ENCODE peak calls at places on chromosomes 3 and 15, in nine cellular contexts. I, U, G, H, S, A, M, V and N are unnamed samples.

GRCh38 chr15:81921163-81921562 is 124.7 kb downstream of the MEX3B start:
- DNase-seq in I (no peak), U (no peak), G (no peak), H (no peak), S (no peak), A (no peak), M (no peak), V (no peak), N (no peak)

GRCh38 chr3:165075695-165076094 is 2.6 kb downstream of the SI start:
- DNase-seq in I (no peak), U (no peak), G (no peak), H (no peak), S (no peak), A (no peak), M (no peak), V (no peak), N (no peak)

GRCh38 chr15:90232196-90232595 is 1.5 kb downstream of the CIB1 start:
- DNase-seq in I (no peak), U (peak; percentile 28), G (no peak), H (no peak), S (no peak), A (peak; percentile 18), M (no peak), V (no peak), N (no peak)

GRCh38 chr3:127899769-127900168 is 15.3 kb upstream of the KBTBD12 start:
- DNase-seq in I (no peak), U (no peak), G (no peak), H (no peak), S (no peak), A (no peak), M (no peak), V (no peak), N (no peak)

GRCh38 chr3:197854596-197855343 is 63.7 kb downstream of the LRCH3 start:
- DNase-seq in I (no peak), U (no peak), G (no peak), H (no peak), S (peak; percentile 86), A (no peak), M (no peak), V (no peak), N (peak; percentile 37)

GRCh38 chr3:14806641-14807263 is 12.0 kb upstream of the FGD5 start:
- DNase-seq in I (no peak), U (no peak), G (no peak), H (peak; percentile 46), S (no peak), A (peak; percentile 10), M (no peak), V (no peak), N (no peak)

GRCh38 chr3:42702066-42702951 is at the start of gene HHATL:
- DNase-seq in I (no peak), U (no peak), G (peak; percentile 58), H (no peak), S (no peak), A (no peak), M (no peak), V (no peak), N (no peak)

GRCh38 chr15:58307313-58307961 is 124.4 kb upstream of the LIPC start:
- DNase-seq in I (no peak), U (no peak), G (no peak), H (no peak), S (no peak), A (no peak), M (no peak), V (no peak), N (no peak)

GRCh38 chr15:75431250-75431649 is 20.2 kb downstream of the SIN3A start:
- DNase-seq in I (no peak), U (no peak), G (no peak), H (no peak), S (no peak), A (no peak), M (no peak), V (no peak), N (no peak)

GRCh38 chr3:118029049-118029448 is 1005.6 kb downstream of the IGSF11 start:
- DNase-seq in I (no peak), U (no peak), G (no peak), H (no peak), S (no peak), A (no peak), M (no peak), V (no peak), N (no peak)

GRCh38 chr3:23671901-23672589 is 133.7 kb upstream of the UBE2E1 start:
- DNase-seq in I (peak; percentile 43), U (no peak), G (no peak), H (no peak), S (no peak), A (no peak), M (no peak), V (no peak), N (no peak)

GRCh38 chr3:142489572-142490323 is 41.9 kb upstream of the XRN1 start:
- DNase-seq in I (no peak), U (no peak), G (no peak), H (no peak), S (no peak), A (no peak), M (no peak), V (no peak), N (peak; percentile 15)

GRCh38 chr3:102529452-102529851 is 94.6 kb downstream of the ZPLD1 start:
- DNase-seq in I (no peak), U (no peak), G (no peak), H (no peak), S (no peak), A (no peak), M (no peak), V (peak; percentile 3), N (no peak)

GRCh38 chr15:95247068-95247984 is 1016.0 kb downstream of the MCTP2 start:
- DNase-seq in I (no peak), U (no peak), G (no peak), H (no peak), S (peak; percentile 91), A (no peak), M (no peak), V (no peak), N (peak; percentile 90)

GRCh38 chr15:67746022-67746421 is 79.3 kb upstream of the SKOR1 start:
- DNase-seq in I (no peak), U (no peak), G (no peak), H (peak; percentile 86), S (no peak), A (no peak), M (no peak), V (no peak), N (no peak)

GRCh38 chr3:62174116-62174515 is 199.2 kb downstream of the FEZF2 start:
- DNase-seq in I (no peak), U (no peak), G (no peak), H (no peak), S (no peak), A (no peak), M (no peak), V (no peak), N (no peak)

GRCh38 chr3:176430244-176430893 is 766.9 kb downstream of the TBL1XR1 start:
- DNase-seq in I (no peak), U (peak; percentile 23), G (no peak), H (peak; percentile 22), S (no peak), A (no peak), M (no peak), V (peak; percentile 84), N (peak; percentile 6)

GRCh38 chr15:65201918-65202317 is 9.4 kb downstream of the CILP start:
- DNase-seq in I (no peak), U (no peak), G (no peak), H (no peak), S (no peak), A (no peak), M (no peak), V (no peak), N (no peak)

GRCh38 chr3:79517766-79518413 is 249.9 kb downstream of the ROBO1 start:
- DNase-seq in I (no peak), U (no peak), G (no peak), H (peak; percentile 28), S (no peak), A (no peak), M (no peak), V (peak; percentile 18), N (peak; percentile 1)

GRCh38 chr15:56160966-56161365 is 82.7 kb downstream of the RFX7 start:
- DNase-seq in I (no peak), U (no peak), G (no peak), H (no peak), S (no peak), A (no peak), M (no peak), V (no peak), N (no peak)

GRCh38 chr3:16124636-16125035 is 49.8 kb upstream of the GALNT15 start:
- DNase-seq in I (no peak), U (no peak), G (no peak), H (no peak), S (peak; percentile 50), A (no peak), M (no peak), V (no peak), N (peak; percentile 42)

GRCh38 chr3:160009525-160009924 is 20.9 kb downstream of the IL12A start:
- DNase-seq in I (no peak), U (no peak), G (no peak), H (no peak), S (no peak), A (no peak), M (no peak), V (no peak), N (no peak)

GRCh38 chr3:171950373-171950772 is 89.0 kb upstream of the FNDC3B start:
- DNase-seq in I (no peak), U (no peak), G (no peak), H (no peak), S (no peak), A (no peak), M (no peak), V (no peak), N (peak; percentile 38)

GRCh38 chr3:20043398-20043797 is 3.2 kb downstream of the KAT2B start:
- DNase-seq in I (peak; percentile 96), U (no peak), G (peak; percentile 26), H (peak; percentile 47), S (peak; percentile 47), A (peak; percentile 55), M (peak; percentile 44), V (no peak), N (peak; percentile 47)

GRCh38 chr15:91867581-91868026 is 14.1 kb downstream of the SLCO3A1 start:
- DNase-seq in I (peak; percentile 92), U (no peak), G (peak; percentile 38), H (no peak), S (no peak), A (no peak), M (no peak), V (no peak), N (peak; percentile 99)

GRCh38 chr3:52289747-52290595 is 2.3 kb downstream of the GLYCTK start:
- DNase-seq in I (peak; percentile 86), U (no peak), G (no peak), H (no peak), S (no peak), A (no peak), M (no peak), V (no peak), N (no peak)

GRCh38 chr3:101724329-101725191 is at the start of gene CEP97:
- DNase-seq in I (peak; percentile 91), U (peak; percentile 79), G (peak; percentile 93), H (peak; percentile 98), S (peak; percentile 85), A (peak; percentile 93), M (peak; percentile 76), V (peak; percentile 98), N (peak; percentile 96)

GRCh38 chr3:94032187-94032586 is 3.8 kb upstream of the STX19 start:
- DNase-seq in I (no peak), U (no peak), G (no peak), H (no peak), S (no peak), A (no peak), M (no peak), V (no peak), N (no peak)

GRCh38 chr3:45555666-45556065 is 38.9 kb upstream of the LIMD1 start:
- DNase-seq in I (no peak), U (no peak), G (no peak), H (no peak), S (no peak), A (no peak), M (no peak), V (no peak), N (no peak)

GRCh38 chr3:78827618-78828017 is 940.2 kb downstream of the ROBO1 start:
- DNase-seq in I (no peak), U (no peak), G (no peak), H (no peak), S (no peak), A (no peak), M (no peak), V (no peak), N (no peak)

GRCh38 chr15:66714543-66714981 is 12.5 kb downstream of the SMAD6 start:
- DNase-seq in I (no peak), U (peak; percentile 40), G (no peak), H (no peak), S (no peak), A (no peak), M (no peak), V (no peak), N (no peak)